ENCODE peak calls at places on chromosome 2, in ten cellular contexts. M is AG08396; R is iPS-NIHi11; O is amygdala; C is GM12865; A is NCI-H1105; G is Peyer's patch; H is GM03348; J is stimulated activated CD4-positive, alpha-beta T cell treated with anti-CD3 and anti-CD28 coated beads, Interleukin-1b, Interleukin-23, amount 100 ng/mL, for 24 hours; K is hippocampal formation. Z is an unnamed sample.

GRCh38 chr2:225207471-225207870 is 165.2 kb upstream of the DOCK10 start:
- DNase-seq in M (no peak), R (no peak), O (no peak), C (no peak), A (no peak), G (no peak), H (no peak), J (no peak), K (no peak), Z (no peak)

GRCh38 chr2:22274611-22275010 is 1110.4 kb upstream of the KLHL29 start:
- DNase-seq in M (no peak), R (no peak), O (peak; percentile 11), C (no peak), A (no peak), G (no peak), H (no peak), J (no peak), K (peak; percentile 35), Z (no peak)

GRCh38 chr2:23649819-23650218 is 264.8 kb downstream of the KLHL29 start:
- DNase-seq in M (no peak), R (no peak), O (no peak), C (no peak), A (no peak), G (no peak), H (no peak), J (no peak), K (no peak), Z (no peak)

GRCh38 chr2:96118698-96119388 is 2.5 kb upstream of the ADRA2B start:
- DNase-seq in M (no peak), R (no peak), O (no peak), C (no peak), A (no peak), G (no peak), H (no peak), J (no peak), K (no peak), Z (no peak)

GRCh38 chr2:17857016-17857415 is 21.5 kb upstream of the KCNS3 start:
- DNase-seq in M (no peak), R (no peak), O (peak; percentile 22), C (no peak), A (no peak), G (no peak), H (peak; percentile 36), J (no peak), K (no peak), Z (no peak)

GRCh38 chr2:147081826-147082225 is 763.0 kb upstream of the ACVR2A start:
- DNase-seq in M (no peak), R (no peak), O (no peak), C (no peak), A (no peak), G (no peak), H (peak; percentile 10), J (no peak), K (no peak), Z (no peak)

GRCh38 chr2:98461650-98462049 is 17.0 kb downstream of the INPP4A start:
- DNase-seq in M (no peak), R (no peak), O (no peak), C (peak; percentile 6), A (no peak), G (peak; percentile 17), H (no peak), J (no peak), K (no peak), Z (no peak)

GRCh38 chr2:113080134-113080533 is 12.4 kb downstream of the IL1F10 start:
- DNase-seq in M (peak; percentile 45), R (peak; percentile 71), O (no peak), C (peak; percentile 34), A (no peak), G (no peak), H (peak; percentile 64), J (peak; percentile 26), K (no peak), Z (no peak)

GRCh38 chr2:20126469-20126868 is 75.0 kb upstream of the LAPTM4A start:
- DNase-seq in M (no peak), R (no peak), O (no peak), C (no peak), A (no peak), G (no peak), H (no peak), J (no peak), K (no peak), Z (no peak)

GRCh38 chr2:208984376-208985100 is 439.3 kb upstream of the MAP2 start:
- DNase-seq in M (no peak), R (no peak), O (no peak), C (no peak), A (no peak), G (no peak), H (peak; percentile 3), J (no peak), K (no peak), Z (no peak)

GRCh38 chr2:237858294-237859081 is 935 bp upstream of the RAMP1 start:
- DNase-seq in M (peak; percentile 90), R (peak; percentile 81), O (peak; percentile 79), C (peak; percentile 70), A (no peak), G (peak; percentile 21), H (peak; percentile 92), J (no peak), K (peak; percentile 92), Z (peak; percentile 13)

GRCh38 chr2:136149011-136149410 is 31.1 kb upstream of the CXCR4 start:
- DNase-seq in M (no peak), R (no peak), O (no peak), C (no peak), A (no peak), G (no peak), H (no peak), J (no peak), K (no peak), Z (no peak)

GRCh38 chr2:151928380-151928779 is 100.2 kb upstream of the ARL5A start:
- DNase-seq in M (no peak), R (no peak), O (no peak), C (no peak), A (no peak), G (no peak), H (no peak), J (no peak), K (no peak), Z (no peak)

GRCh38 chr2:107932986-107933385 is 53.3 kb upstream of the SLC5A7 start:
- DNase-seq in M (no peak), R (no peak), O (no peak), C (no peak), A (peak; percentile 31), G (no peak), H (peak; percentile 16), J (no peak), K (peak; percentile 28), Z (no peak)

GRCh38 chr2:237479747-237480146 is 7.3 kb upstream of the MLPH start:
- DNase-seq in M (no peak), R (no peak), O (no peak), C (no peak), A (no peak), G (no peak), H (no peak), J (no peak), K (peak; percentile 61), Z (no peak)

GRCh38 chr2:165497659-165498306 is 28.3 kb downstream of the CSRNP3 start:
- DNase-seq in M (no peak), R (no peak), O (no peak), C (no peak), A (no peak), G (no peak), H (no peak), J (no peak), K (no peak), Z (no peak)

GRCh38 chr2:70947556-70948184 is 12.0 kb downstream of the ATP6V1B1 start:
- DNase-seq in M (peak; percentile 53), R (no peak), O (no peak), C (no peak), A (no peak), G (no peak), H (no peak), J (no peak), K (no peak), Z (no peak)

GRCh38 chr2:42249887-42250286 is 80.7 kb downstream of the EML4 start:
- DNase-seq in M (no peak), R (peak; percentile 48), O (no peak), C (no peak), A (peak; percentile 94), G (no peak), H (no peak), J (no peak), K (no peak), Z (no peak)

GRCh38 chr2:201517094-201517493 is 65.6 kb downstream of the STRADB start:
- DNase-seq in M (peak; percentile 17), R (no peak), O (no peak), C (no peak), A (no peak), G (no peak), H (peak; percentile 29), J (no peak), K (no peak), Z (no peak)

GRCh38 chr2:181438298-181438697 is 18.9 kb upstream of the ITGA4 start:
- DNase-seq in M (no peak), R (peak; percentile 27), O (no peak), C (peak; percentile 43), A (no peak), G (peak; percentile 38), H (no peak), J (no peak), K (no peak), Z (no peak)

GRCh38 chr2:152171733-152172132 is 3.8 kb downstream of the STAM2 start:
- DNase-seq in M (no peak), R (no peak), O (no peak), C (no peak), A (no peak), G (no peak), H (peak; percentile 13), J (no peak), K (no peak), Z (no peak)

GRCh38 chr2:240974771-240975572 is 23.4 kb upstream of the SNED1 start:
- DNase-seq in M (peak; percentile 57), R (no peak), O (no peak), C (no peak), A (no peak), G (no peak), H (no peak), J (no peak), K (no peak), Z (no peak)

GRCh38 chr2:25938345-25938744 is 44.0 kb downstream of the KIF3C start:
- DNase-seq in M (no peak), R (no peak), O (peak; percentile 24), C (no peak), A (no peak), G (no peak), H (no peak), J (no peak), K (peak; percentile 38), Z (no peak)

GRCh38 chr2:69773201-69773600 is 31.3 kb downstream of the ANXA4 start:
- DNase-seq in M (peak; percentile 29), R (no peak), O (no peak), C (no peak), A (no peak), G (no peak), H (peak; percentile 64), J (no peak), K (no peak), Z (no peak)

Z was measured in keratinocyte.